ENCODE peak calls at places on chromosome 20, in eight cellular contexts. One of them, this sample, is unnamed.

GRCh38 chr20:3227511-3227910 is 11.5 kb downstream of the SLC4A11 start:
- DNase-seq in GDM1: no peak
- DNase-seq in mesothelial cell of epicardium: no peak
- DNase-seq in mesendoderm: no peak
- DNase-seq in GM06990: no peak
- DNase-seq in CD8-positive, alpha-beta T cell: no peak
- DNase-seq in fibroblast of mammary gland: no peak
- DNase-seq in anterior cingulate cortex: no peak
- DNase-seq in this sample: peak

GRCh38 chr20:2814587-2815051 is at the start of gene C20orf141:
- DNase-seq in anterior cingulate cortex: no peak
- DNase-seq in GDM1: no peak
- DNase-seq in mesothelial cell of epicardium: no peak
- DNase-seq in mesendoderm: peak
- DNase-seq in fibroblast of mammary gland: peak
- DNase-seq in CD8-positive, alpha-beta T cell: no peak
- DNase-seq in GM06990: no peak
- DNase-seq in this sample: peak

GRCh38 chr20:37053230-37053950 is 42.4 kb downstream of the RBL1 start:
- DNase-seq in mesothelial cell of epicardium: no peak
- DNase-seq in GM06990: no peak
- DNase-seq in GDM1: no peak
- DNase-seq in anterior cingulate cortex: no peak
- DNase-seq in mesendoderm: no peak
- DNase-seq in CD8-positive, alpha-beta T cell: no peak
- DNase-seq in fibroblast of mammary gland: peak
- DNase-seq in this sample: no peak

GRCh38 chr20:22499475-22500174 is 84.7 kb downstream of the FOXA2 start:
- DNase-seq in mesendoderm: no peak
- DNase-seq in GM06990: no peak
- DNase-seq in CD8-positive, alpha-beta T cell: no peak
- DNase-seq in anterior cingulate cortex: no peak
- DNase-seq in GDM1: no peak
- DNase-seq in mesothelial cell of epicardium: no peak
- DNase-seq in fibroblast of mammary gland: no peak
- DNase-seq in this sample: no peak

GRCh38 chr20:45822863-45823262 is 4.2 kb downstream of the TNNC2 start:
- DNase-seq in mesothelial cell of epicardium: peak
- DNase-seq in GM06990: no peak
- DNase-seq in GDM1: no peak
- DNase-seq in fibroblast of mammary gland: no peak
- DNase-seq in mesendoderm: no peak
- DNase-seq in anterior cingulate cortex: peak
- DNase-seq in CD8-positive, alpha-beta T cell: no peak
- DNase-seq in this sample: peak

GRCh38 chr20:51930775-51931174 is 128.5 kb upstream of the SALL4 start:
- DNase-seq in mesendoderm: peak
- DNase-seq in CD8-positive, alpha-beta T cell: no peak
- DNase-seq in GM06990: no peak
- DNase-seq in mesothelial cell of epicardium: no peak
- DNase-seq in GDM1: no peak
- DNase-seq in anterior cingulate cortex: no peak
- DNase-seq in fibroblast of mammary gland: peak
- DNase-seq in this sample: peak

GRCh38 chr20:24629668-24630067 is 160.2 kb downstream of the SYNDIG1 start:
- DNase-seq in GDM1: peak
- DNase-seq in CD8-positive, alpha-beta T cell: no peak
- DNase-seq in anterior cingulate cortex: no peak
- DNase-seq in GM06990: no peak
- DNase-seq in mesothelial cell of epicardium: no peak
- DNase-seq in mesendoderm: no peak
- DNase-seq in fibroblast of mammary gland: no peak
- DNase-seq in this sample: no peak

GRCh38 chr20:40682104-40683045 is 6.7 kb downstream of the MAFB start:
- DNase-seq in anterior cingulate cortex: no peak
- DNase-seq in mesendoderm: no peak
- DNase-seq in GM06990: no peak
- DNase-seq in CD8-positive, alpha-beta T cell: no peak
- DNase-seq in GDM1: no peak
- DNase-seq in fibroblast of mammary gland: no peak
- DNase-seq in mesothelial cell of epicardium: no peak
- DNase-seq in this sample: no peak

GRCh38 chr20:60268502-60268901 is 310.3 kb downstream of the CDH26 start:
- DNase-seq in fibroblast of mammary gland: peak
- DNase-seq in GM06990: no peak
- DNase-seq in anterior cingulate cortex: no peak
- DNase-seq in GDM1: no peak
- DNase-seq in mesendoderm: no peak
- DNase-seq in mesothelial cell of epicardium: no peak
- DNase-seq in CD8-positive, alpha-beta T cell: no peak
- DNase-seq in this sample: no peak

GRCh38 chr20:576156-576555 is 32.6 kb upstream of the CSNK2A1 start:
- DNase-seq in anterior cingulate cortex: no peak
- DNase-seq in mesothelial cell of epicardium: no peak
- DNase-seq in GM06990: no peak
- DNase-seq in mesendoderm: no peak
- DNase-seq in fibroblast of mammary gland: no peak
- DNase-seq in CD8-positive, alpha-beta T cell: no peak
- DNase-seq in GDM1: no peak
- DNase-seq in this sample: no peak

GRCh38 chr20:33531047-33531877 is 41.4 kb downstream of the CBFA2T2 start:
- DNase-seq in fibroblast of mammary gland: peak
- DNase-seq in GDM1: no peak
- DNase-seq in mesothelial cell of epicardium: no peak
- DNase-seq in mesendoderm: no peak
- DNase-seq in GM06990: no peak
- DNase-seq in anterior cingulate cortex: no peak
- DNase-seq in CD8-positive, alpha-beta T cell: no peak
- DNase-seq in this sample: no peak

GRCh38 chr20:46458891-46459750 is 52.7 kb upstream of the ELMO2 start:
- DNase-seq in mesendoderm: peak
- DNase-seq in mesothelial cell of epicardium: peak
- DNase-seq in CD8-positive, alpha-beta T cell: no peak
- DNase-seq in GM06990: no peak
- DNase-seq in anterior cingulate cortex: peak
- DNase-seq in fibroblast of mammary gland: no peak
- DNase-seq in GDM1: no peak
- DNase-seq in this sample: peak

GRCh38 chr20:11810316-11811130 is 107.2 kb upstream of the BTBD3 start:
- DNase-seq in mesothelial cell of epicardium: no peak
- DNase-seq in GM06990: no peak
- DNase-seq in fibroblast of mammary gland: peak
- DNase-seq in GDM1: no peak
- DNase-seq in anterior cingulate cortex: no peak
- DNase-seq in mesendoderm: no peak
- DNase-seq in CD8-positive, alpha-beta T cell: no peak
- DNase-seq in this sample: peak

GRCh38 chr20:24737212-24737850 is 211.7 kb upstream of the CST7 start:
- DNase-seq in CD8-positive, alpha-beta T cell: no peak
- DNase-seq in fibroblast of mammary gland: no peak
- DNase-seq in mesothelial cell of epicardium: no peak
- DNase-seq in mesendoderm: peak
- DNase-seq in GM06990: no peak
- DNase-seq in anterior cingulate cortex: no peak
- DNase-seq in GDM1: no peak
- DNase-seq in this sample: no peak